ENCODE peak calls at places on chromosomes 12 and 14, in seven cellular contexts. One of them, this sample, is unnamed.

GRCh38 chr12:26118356-26118755 is 6.5 kb downstream of the BHLHE41 start:
- DNase-seq in globus pallidus: no peak
- DNase-seq in NCI-H446: no peak
- DNase-seq in activated CD4-positive, alpha-beta T cell treated with anti-CD3 and anti-CD28 coated beads, Interleukin-2, amount 50 U/mL, for 1 hour: no peak
- DNase-seq in activated CD8-positive, alpha-beta memory T cell treated with anti-CD3 and anti-CD28 coated beads for 1 hour: no peak
- DNase-seq in NCI-H526: no peak
- DNase-seq in stimulated activated CD4-positive, alpha-beta T cell treated with anti-CD3 and anti-CD28 coated beads, Interleukin-2, amount 100 ng/mL, for 48 hours: no peak
- DNase-seq in this sample: no peak

GRCh38 chr14:30005114-30005698 is 77.6 kb upstream of the PRKD1 start:
- DNase-seq in globus pallidus: peak; percentile 45
- DNase-seq in NCI-H446: peak; percentile 77
- DNase-seq in activated CD4-positive, alpha-beta T cell treated with anti-CD3 and anti-CD28 coated beads, Interleukin-2, amount 50 U/mL, for 1 hour: no peak
- DNase-seq in activated CD8-positive, alpha-beta memory T cell treated with anti-CD3 and anti-CD28 coated beads for 1 hour: no peak
- DNase-seq in NCI-H526: peak; percentile 21
- DNase-seq in stimulated activated CD4-positive, alpha-beta T cell treated with anti-CD3 and anti-CD28 coated beads, Interleukin-2, amount 100 ng/mL, for 48 hours: no peak
- DNase-seq in this sample: peak; percentile 47

GRCh38 chr12:47034661-47035060 is 44.8 kb upstream of the PCED1B start:
- DNase-seq in globus pallidus: no peak
- DNase-seq in NCI-H446: no peak
- DNase-seq in activated CD4-positive, alpha-beta T cell treated with anti-CD3 and anti-CD28 coated beads, Interleukin-2, amount 50 U/mL, for 1 hour: no peak
- DNase-seq in activated CD8-positive, alpha-beta memory T cell treated with anti-CD3 and anti-CD28 coated beads for 1 hour: no peak
- DNase-seq in NCI-H526: no peak
- DNase-seq in stimulated activated CD4-positive, alpha-beta T cell treated with anti-CD3 and anti-CD28 coated beads, Interleukin-2, amount 100 ng/mL, for 48 hours: no peak
- DNase-seq in this sample: no peak

GRCh38 chr12:90940872-90941499 is 14.0 kb downstream of the CCER1 start:
- DNase-seq in globus pallidus: no peak
- DNase-seq in NCI-H446: peak; percentile 70
- DNase-seq in activated CD4-positive, alpha-beta T cell treated with anti-CD3 and anti-CD28 coated beads, Interleukin-2, amount 50 U/mL, for 1 hour: no peak
- DNase-seq in activated CD8-positive, alpha-beta memory T cell treated with anti-CD3 and anti-CD28 coated beads for 1 hour: no peak
- DNase-seq in NCI-H526: peak; percentile 70
- DNase-seq in stimulated activated CD4-positive, alpha-beta T cell treated with anti-CD3 and anti-CD28 coated beads, Interleukin-2, amount 100 ng/mL, for 48 hours: no peak
- DNase-seq in this sample: no peak

GRCh38 chr14:101398011-101398410 is 163.3 kb upstream of the DIO3 start:
- DNase-seq in globus pallidus: no peak
- DNase-seq in NCI-H446: no peak
- DNase-seq in activated CD4-positive, alpha-beta T cell treated with anti-CD3 and anti-CD28 coated beads, Interleukin-2, amount 50 U/mL, for 1 hour: no peak
- DNase-seq in activated CD8-positive, alpha-beta memory T cell treated with anti-CD3 and anti-CD28 coated beads for 1 hour: no peak
- DNase-seq in NCI-H526: no peak
- DNase-seq in stimulated activated CD4-positive, alpha-beta T cell treated with anti-CD3 and anti-CD28 coated beads, Interleukin-2, amount 100 ng/mL, for 48 hours: no peak
- DNase-seq in this sample: no peak

GRCh38 chr12:15015121-15015520 is 42.3 kb downstream of the PDE6H start:
- DNase-seq in globus pallidus: no peak
- DNase-seq in NCI-H446: no peak
- DNase-seq in activated CD4-positive, alpha-beta T cell treated with anti-CD3 and anti-CD28 coated beads, Interleukin-2, amount 50 U/mL, for 1 hour: no peak
- DNase-seq in activated CD8-positive, alpha-beta memory T cell treated with anti-CD3 and anti-CD28 coated beads for 1 hour: no peak
- DNase-seq in NCI-H526: no peak
- DNase-seq in stimulated activated CD4-positive, alpha-beta T cell treated with anti-CD3 and anti-CD28 coated beads, Interleukin-2, amount 100 ng/mL, for 48 hours: no peak
- DNase-seq in this sample: no peak

GRCh38 chr12:108046633-108047032 is 82.5 kb upstream of the WSCD2 start:
- DNase-seq in globus pallidus: no peak
- DNase-seq in NCI-H446: no peak
- DNase-seq in activated CD4-positive, alpha-beta T cell treated with anti-CD3 and anti-CD28 coated beads, Interleukin-2, amount 50 U/mL, for 1 hour: no peak
- DNase-seq in activated CD8-positive, alpha-beta memory T cell treated with anti-CD3 and anti-CD28 coated beads for 1 hour: no peak
- DNase-seq in NCI-H526: no peak
- DNase-seq in stimulated activated CD4-positive, alpha-beta T cell treated with anti-CD3 and anti-CD28 coated beads, Interleukin-2, amount 100 ng/mL, for 48 hours: no peak
- DNase-seq in this sample: no peak

GRCh38 chr12:23752245-23752644 is 197.2 kb downstream of the SOX5 start:
- DNase-seq in globus pallidus: no peak
- DNase-seq in NCI-H446: no peak
- DNase-seq in activated CD4-positive, alpha-beta T cell treated with anti-CD3 and anti-CD28 coated beads, Interleukin-2, amount 50 U/mL, for 1 hour: no peak
- DNase-seq in activated CD8-positive, alpha-beta memory T cell treated with anti-CD3 and anti-CD28 coated beads for 1 hour: no peak
- DNase-seq in NCI-H526: no peak
- DNase-seq in stimulated activated CD4-positive, alpha-beta T cell treated with anti-CD3 and anti-CD28 coated beads, Interleukin-2, amount 100 ng/mL, for 48 hours: no peak
- DNase-seq in this sample: no peak

GRCh38 chr12:14213542-14213941 is 151.9 kb upstream of the ATF7IP start:
- DNase-seq in globus pallidus: no peak
- DNase-seq in NCI-H446: no peak
- DNase-seq in activated CD4-positive, alpha-beta T cell treated with anti-CD3 and anti-CD28 coated beads, Interleukin-2, amount 50 U/mL, for 1 hour: no peak
- DNase-seq in activated CD8-positive, alpha-beta memory T cell treated with anti-CD3 and anti-CD28 coated beads for 1 hour: no peak
- DNase-seq in NCI-H526: no peak
- DNase-seq in stimulated activated CD4-positive, alpha-beta T cell treated with anti-CD3 and anti-CD28 coated beads, Interleukin-2, amount 100 ng/mL, for 48 hours: no peak
- DNase-seq in this sample: no peak

GRCh38 chr14:100076630-100077029 is 11.4 kb downstream of the EVL start:
- DNase-seq in globus pallidus: no peak
- DNase-seq in NCI-H446: no peak
- DNase-seq in activated CD4-positive, alpha-beta T cell treated with anti-CD3 and anti-CD28 coated beads, Interleukin-2, amount 50 U/mL, for 1 hour: no peak
- DNase-seq in activated CD8-positive, alpha-beta memory T cell treated with anti-CD3 and anti-CD28 coated beads for 1 hour: no peak
- DNase-seq in NCI-H526: no peak
- DNase-seq in stimulated activated CD4-positive, alpha-beta T cell treated with anti-CD3 and anti-CD28 coated beads, Interleukin-2, amount 100 ng/mL, for 48 hours: no peak
- DNase-seq in this sample: no peak

GRCh38 chr12:1911598-1912575 is 6.6 kb downstream of the CACNA2D4 start:
- DNase-seq in globus pallidus: no peak
- DNase-seq in NCI-H446: no peak
- DNase-seq in activated CD4-positive, alpha-beta T cell treated with anti-CD3 and anti-CD28 coated beads, Interleukin-2, amount 50 U/mL, for 1 hour: no peak
- DNase-seq in activated CD8-positive, alpha-beta memory T cell treated with anti-CD3 and anti-CD28 coated beads for 1 hour: no peak
- DNase-seq in NCI-H526: no peak
- DNase-seq in stimulated activated CD4-positive, alpha-beta T cell treated with anti-CD3 and anti-CD28 coated beads, Interleukin-2, amount 100 ng/mL, for 48 hours: no peak
- DNase-seq in this sample: no peak

GRCh38 chr14:77903233-77903632 is 103.3 kb downstream of the ADCK1 start:
- DNase-seq in globus pallidus: no peak
- DNase-seq in NCI-H446: no peak
- DNase-seq in activated CD4-positive, alpha-beta T cell treated with anti-CD3 and anti-CD28 coated beads, Interleukin-2, amount 50 U/mL, for 1 hour: no peak
- DNase-seq in activated CD8-positive, alpha-beta memory T cell treated with anti-CD3 and anti-CD28 coated beads for 1 hour: no peak
- DNase-seq in NCI-H526: no peak
- DNase-seq in stimulated activated CD4-positive, alpha-beta T cell treated with anti-CD3 and anti-CD28 coated beads, Interleukin-2, amount 100 ng/mL, for 48 hours: no peak
- DNase-seq in this sample: no peak

GRCh38 chr12:41510470-41510869 is 322.4 kb downstream of the PDZRN4 start:
- DNase-seq in globus pallidus: no peak
- DNase-seq in NCI-H446: no peak
- DNase-seq in activated CD4-positive, alpha-beta T cell treated with anti-CD3 and anti-CD28 coated beads, Interleukin-2, amount 50 U/mL, for 1 hour: no peak
- DNase-seq in activated CD8-positive, alpha-beta memory T cell treated with anti-CD3 and anti-CD28 coated beads for 1 hour: no peak
- DNase-seq in NCI-H526: no peak
- DNase-seq in stimulated activated CD4-positive, alpha-beta T cell treated with anti-CD3 and anti-CD28 coated beads, Interleukin-2, amount 100 ng/mL, for 48 hours: no peak
- DNase-seq in this sample: no peak

GRCh38 chr12:90173499-90174197 is 465.0 kb upstream of the ATP2B1 start:
- DNase-seq in globus pallidus: no peak
- DNase-seq in NCI-H446: peak; percentile 78
- DNase-seq in activated CD4-positive, alpha-beta T cell treated with anti-CD3 and anti-CD28 coated beads, Interleukin-2, amount 50 U/mL, for 1 hour: no peak
- DNase-seq in activated CD8-positive, alpha-beta memory T cell treated with anti-CD3 and anti-CD28 coated beads for 1 hour: no peak
- DNase-seq in NCI-H526: no peak
- DNase-seq in stimulated activated CD4-positive, alpha-beta T cell treated with anti-CD3 and anti-CD28 coated beads, Interleukin-2, amount 100 ng/mL, for 48 hours: no peak
- DNase-seq in this sample: peak; percentile 14

GRCh38 chr12:106369624-106370346 is 12.2 kb downstream of the POLR3B start:
- DNase-seq in globus pallidus: no peak
- DNase-seq in NCI-H446: no peak
- DNase-seq in activated CD4-positive, alpha-beta T cell treated with anti-CD3 and anti-CD28 coated beads, Interleukin-2, amount 50 U/mL, for 1 hour: no peak
- DNase-seq in activated CD8-positive, alpha-beta memory T cell treated with anti-CD3 and anti-CD28 coated beads for 1 hour: no peak
- DNase-seq in NCI-H526: no peak
- DNase-seq in stimulated activated CD4-positive, alpha-beta T cell treated with anti-CD3 and anti-CD28 coated beads, Interleukin-2, amount 100 ng/mL, for 48 hours: no peak
- DNase-seq in this sample: no peak

GRCh38 chr12:66587912-66588311 is 91.0 kb downstream of the GRIP1 start:
- DNase-seq in globus pallidus: no peak
- DNase-seq in NCI-H446: no peak
- DNase-seq in activated CD4-positive, alpha-beta T cell treated with anti-CD3 and anti-CD28 coated beads, Interleukin-2, amount 50 U/mL, for 1 hour: no peak
- DNase-seq in activated CD8-positive, alpha-beta memory T cell treated with anti-CD3 and anti-CD28 coated beads for 1 hour: no peak
- DNase-seq in NCI-H526: no peak
- DNase-seq in stimulated activated CD4-positive, alpha-beta T cell treated with anti-CD3 and anti-CD28 coated beads, Interleukin-2, amount 100 ng/mL, for 48 hours: no peak
- DNase-seq in this sample: no peak

GRCh38 chr14:105138551-105139111 is 29.9 kb downstream of the JAG2 start:
- DNase-seq in globus pallidus: no peak
- DNase-seq in NCI-H446: no peak
- DNase-seq in activated CD4-positive, alpha-beta T cell treated with anti-CD3 and anti-CD28 coated beads, Interleukin-2, amount 50 U/mL, for 1 hour: no peak
- DNase-seq in activated CD8-positive, alpha-beta memory T cell treated with anti-CD3 and anti-CD28 coated beads for 1 hour: no peak
- DNase-seq in NCI-H526: no peak
- DNase-seq in stimulated activated CD4-positive, alpha-beta T cell treated with anti-CD3 and anti-CD28 coated beads, Interleukin-2, amount 100 ng/mL, for 48 hours: no peak
- DNase-seq in this sample: no peak

GRCh38 chr14:105880616-105881015 is 354.2 kb downstream of the TMEM121 start:
- DNase-seq in globus pallidus: no peak
- DNase-seq in NCI-H446: no peak
- DNase-seq in activated CD4-positive, alpha-beta T cell treated with anti-CD3 and anti-CD28 coated beads, Interleukin-2, amount 50 U/mL, for 1 hour: no peak
- DNase-seq in activated CD8-positive, alpha-beta memory T cell treated with anti-CD3 and anti-CD28 coated beads for 1 hour: no peak
- DNase-seq in NCI-H526: no peak
- DNase-seq in stimulated activated CD4-positive, alpha-beta T cell treated with anti-CD3 and anti-CD28 coated beads, Interleukin-2, amount 100 ng/mL, for 48 hours: no peak
- DNase-seq in this sample: no peak

GRCh38 chr12:95789126-95790024 is 1.2 kb downstream of the NTN4 start:
- DNase-seq in globus pallidus: peak; percentile 3
- DNase-seq in NCI-H446: no peak
- DNase-seq in activated CD4-positive, alpha-beta T cell treated with anti-CD3 and anti-CD28 coated beads, Interleukin-2, amount 50 U/mL, for 1 hour: no peak
- DNase-seq in activated CD8-positive, alpha-beta memory T cell treated with anti-CD3 and anti-CD28 coated beads for 1 hour: no peak
- DNase-seq in NCI-H526: no peak
- DNase-seq in stimulated activated CD4-positive, alpha-beta T cell treated with anti-CD3 and anti-CD28 coated beads, Interleukin-2, amount 100 ng/mL, for 48 hours: no peak
- DNase-seq in this sample: no peak

GRCh38 chr12:127284870-127285431 is 982.0 kb upstream of the TMEM132C start:
- DNase-seq in globus pallidus: no peak
- DNase-seq in NCI-H446: no peak
- DNase-seq in activated CD4-positive, alpha-beta T cell treated with anti-CD3 and anti-CD28 coated beads, Interleukin-2, amount 50 U/mL, for 1 hour: no peak
- DNase-seq in activated CD8-positive, alpha-beta memory T cell treated with anti-CD3 and anti-CD28 coated beads for 1 hour: no peak
- DNase-seq in NCI-H526: no peak
- DNase-seq in stimulated activated CD4-positive, alpha-beta T cell treated with anti-CD3 and anti-CD28 coated beads, Interleukin-2, amount 100 ng/mL, for 48 hours: no peak
- DNase-seq in this sample: no peak

GRCh38 chr12:57429473-57430116 is 1.2 kb downstream of the R3HDM2 start:
- DNase-seq in globus pallidus: no peak
- DNase-seq in NCI-H446: no peak
- DNase-seq in activated CD4-positive, alpha-beta T cell treated with anti-CD3 and anti-CD28 coated beads, Interleukin-2, amount 50 U/mL, for 1 hour: no peak
- DNase-seq in activated CD8-positive, alpha-beta memory T cell treated with anti-CD3 and anti-CD28 coated beads for 1 hour: no peak
- DNase-seq in NCI-H526: no peak
- DNase-seq in stimulated activated CD4-positive, alpha-beta T cell treated with anti-CD3 and anti-CD28 coated beads, Interleukin-2, amount 100 ng/mL, for 48 hours: no peak
- DNase-seq in this sample: no peak

GRCh38 chr12:104182144-104182543 is 33.4 kb upstream of the TXNRD1 start:
- DNase-seq in globus pallidus: no peak
- DNase-seq in NCI-H446: no peak
- DNase-seq in activated CD4-positive, alpha-beta T cell treated with anti-CD3 and anti-CD28 coated beads, Interleukin-2, amount 50 U/mL, for 1 hour: no peak
- DNase-seq in activated CD8-positive, alpha-beta memory T cell treated with anti-CD3 and anti-CD28 coated beads for 1 hour: no peak
- DNase-seq in NCI-H526: no peak
- DNase-seq in stimulated activated CD4-positive, alpha-beta T cell treated with anti-CD3 and anti-CD28 coated beads, Interleukin-2, amount 100 ng/mL, for 48 hours: no peak
- DNase-seq in this sample: no peak

GRCh38 chr12:4975574-4975973 is 65.9 kb downstream of the KCNA1 start:
- DNase-seq in globus pallidus: no peak
- DNase-seq in NCI-H446: peak; percentile 94
- DNase-seq in activated CD4-positive, alpha-beta T cell treated with anti-CD3 and anti-CD28 coated beads, Interleukin-2, amount 50 U/mL, for 1 hour: no peak
- DNase-seq in activated CD8-positive, alpha-beta memory T cell treated with anti-CD3 and anti-CD28 coated beads for 1 hour: no peak
- DNase-seq in NCI-H526: no peak
- DNase-seq in stimulated activated CD4-positive, alpha-beta T cell treated with anti-CD3 and anti-CD28 coated beads, Interleukin-2, amount 100 ng/mL, for 48 hours: no peak
- DNase-seq in this sample: no peak

GRCh38 chr12:47449797-47450196 is 256.0 kb downstream of the RPAP3 start:
- DNase-seq in globus pallidus: no peak
- DNase-seq in NCI-H446: no peak
- DNase-seq in activated CD4-positive, alpha-beta T cell treated with anti-CD3 and anti-CD28 coated beads, Interleukin-2, amount 50 U/mL, for 1 hour: no peak
- DNase-seq in activated CD8-positive, alpha-beta memory T cell treated with anti-CD3 and anti-CD28 coated beads for 1 hour: no peak
- DNase-seq in NCI-H526: no peak
- DNase-seq in stimulated activated CD4-positive, alpha-beta T cell treated with anti-CD3 and anti-CD28 coated beads, Interleukin-2, amount 100 ng/mL, for 48 hours: no peak
- DNase-seq in this sample: no peak

GRCh38 chr14:91420686-91421085 is 3.1 kb upstream of the CCDC88C start:
- DNase-seq in globus pallidus: no peak
- DNase-seq in NCI-H446: no peak
- DNase-seq in activated CD4-positive, alpha-beta T cell treated with anti-CD3 and anti-CD28 coated beads, Interleukin-2, amount 50 U/mL, for 1 hour: no peak
- DNase-seq in activated CD8-positive, alpha-beta memory T cell treated with anti-CD3 and anti-CD28 coated beads for 1 hour: no peak
- DNase-seq in NCI-H526: no peak
- DNase-seq in stimulated activated CD4-positive, alpha-beta T cell treated with anti-CD3 and anti-CD28 coated beads, Interleukin-2, amount 100 ng/mL, for 48 hours: no peak
- DNase-seq in this sample: no peak

GRCh38 chr14:73753887-73754880 is 40.0 kb upstream of the PNMA1 start:
- DNase-seq in globus pallidus: peak; percentile 80
- DNase-seq in NCI-H446: no peak
- DNase-seq in activated CD4-positive, alpha-beta T cell treated with anti-CD3 and anti-CD28 coated beads, Interleukin-2, amount 50 U/mL, for 1 hour: no peak
- DNase-seq in activated CD8-positive, alpha-beta memory T cell treated with anti-CD3 and anti-CD28 coated beads for 1 hour: no peak
- DNase-seq in NCI-H526: no peak
- DNase-seq in stimulated activated CD4-positive, alpha-beta T cell treated with anti-CD3 and anti-CD28 coated beads, Interleukin-2, amount 100 ng/mL, for 48 hours: no peak
- DNase-seq in this sample: peak; percentile 74

GRCh38 chr12:114976959-114977358 is 293.0 kb upstream of the TBX3 start:
- DNase-seq in globus pallidus: no peak
- DNase-seq in NCI-H446: no peak
- DNase-seq in activated CD4-positive, alpha-beta T cell treated with anti-CD3 and anti-CD28 coated beads, Interleukin-2, amount 50 U/mL, for 1 hour: no peak
- DNase-seq in activated CD8-positive, alpha-beta memory T cell treated with anti-CD3 and anti-CD28 coated beads for 1 hour: no peak
- DNase-seq in NCI-H526: no peak
- DNase-seq in stimulated activated CD4-positive, alpha-beta T cell treated with anti-CD3 and anti-CD28 coated beads, Interleukin-2, amount 100 ng/mL, for 48 hours: no peak
- DNase-seq in this sample: no peak

GRCh38 chr12:14901228-14901562 is 15.5 kb upstream of the MGP start:
- DNase-seq in globus pallidus: no peak
- DNase-seq in NCI-H446: no peak
- DNase-seq in activated CD4-positive, alpha-beta T cell treated with anti-CD3 and anti-CD28 coated beads, Interleukin-2, amount 50 U/mL, for 1 hour: no peak
- DNase-seq in activated CD8-positive, alpha-beta memory T cell treated with anti-CD3 and anti-CD28 coated beads for 1 hour: no peak
- DNase-seq in NCI-H526: no peak
- DNase-seq in stimulated activated CD4-positive, alpha-beta T cell treated with anti-CD3 and anti-CD28 coated beads, Interleukin-2, amount 100 ng/mL, for 48 hours: no peak
- DNase-seq in this sample: no peak

GRCh38 chr12:126051611-126052107 is 986.4 kb downstream of the AACS start:
- DNase-seq in globus pallidus: no peak
- DNase-seq in NCI-H446: no peak
- DNase-seq in activated CD4-positive, alpha-beta T cell treated with anti-CD3 and anti-CD28 coated beads, Interleukin-2, amount 50 U/mL, for 1 hour: no peak
- DNase-seq in activated CD8-positive, alpha-beta memory T cell treated with anti-CD3 and anti-CD28 coated beads for 1 hour: no peak
- DNase-seq in NCI-H526: no peak
- DNase-seq in stimulated activated CD4-positive, alpha-beta T cell treated with anti-CD3 and anti-CD28 coated beads, Interleukin-2, amount 100 ng/mL, for 48 hours: no peak
- DNase-seq in this sample: no peak

GRCh38 chr12:52029686-52030085 is 21.6 kb upstream of the NR4A1 start:
- DNase-seq in globus pallidus: no peak
- DNase-seq in NCI-H446: no peak
- DNase-seq in activated CD4-positive, alpha-beta T cell treated with anti-CD3 and anti-CD28 coated beads, Interleukin-2, amount 50 U/mL, for 1 hour: no peak
- DNase-seq in activated CD8-positive, alpha-beta memory T cell treated with anti-CD3 and anti-CD28 coated beads for 1 hour: no peak
- DNase-seq in NCI-H526: peak; percentile 80
- DNase-seq in stimulated activated CD4-positive, alpha-beta T cell treated with anti-CD3 and anti-CD28 coated beads, Interleukin-2, amount 100 ng/mL, for 48 hours: no peak
- DNase-seq in this sample: no peak

This sample was measured in putamen.